ENCODE peak calls at places on chromosomes 7 and 10, in seven cellular contexts. W is HuH-7.5; T is HEK293T; U is germinal center; B is stimulated activated CD4-positive, alpha-beta T cell treated with anti-CD3 and anti-CD28 coated beads, TNF-alpha, amount 100 ng/mL, for 48 hours; M is GM10248; P is cardiac fibroblast. H is an unnamed sample.

GRCh38 chr7:144439717-144440116 is 36.2 kb upstream of the NOBOX start:
- DNase-seq in P (no peak), U (no peak), W (no peak), M (no peak), B (no peak), T (no peak), H (no peak)

GRCh38 chr7:23470290-23471089 is at the start of gene IGF2BP3:
- DNase-seq in B (peak), W (peak), U (peak), M (peak), P (peak), T (peak), H (peak)

GRCh38 chr10:120460191-120460590 is 3.2 kb downstream of the PLPP4 start:
- DNase-seq in P (no peak), B (no peak), U (no peak), T (no peak), W (no peak), M (no peak), H (no peak)

GRCh38 chr10:76052798-76053473 is 621.5 kb downstream of the LRMDA start:
- DNase-seq in T (peak), P (no peak), M (no peak), B (no peak), U (no peak), W (no peak), H (no peak)

GRCh38 chr10:64753516-64753915 is 1232.3 kb downstream of the REEP3 start:
- DNase-seq in P (no peak), B (no peak), T (no peak), M (no peak), W (no peak), U (no peak), H (no peak)

GRCh38 chr10:118495499-118495898 is 99.9 kb downstream of the PRLHR start:
- DNase-seq in T (no peak), U (no peak), P (no peak), W (no peak), B (no peak), M (no peak), H (no peak)

GRCh38 chr7:92695308-92696261 is 105.4 kb upstream of the FAM133B start:
- DNase-seq in P (peak), B (no peak), W (peak), T (peak), M (no peak), U (no peak), H (peak)

GRCh38 chr10:96359616-96360015 is 814 bp upstream of the OPALIN start:
- DNase-seq in B (no peak), P (no peak), W (no peak), M (no peak), U (no peak), T (no peak), H (no peak)

GRCh38 chr10:33238643-33239042 is 95.8 kb downstream of the NRP1 start:
- DNase-seq in B (no peak), U (no peak), P (peak), W (no peak), T (no peak), M (no peak), H (no peak)

GRCh38 chr10:50392426-50392825 is 141.1 kb upstream of the ASAH2 start:
- DNase-seq in T (no peak), P (no peak), U (no peak), B (no peak), M (no peak), W (no peak), H (no peak)

GRCh38 chr10:51653025-51653424 is 46.4 kb downstream of the CSTF2T start:
- DNase-seq in T (no peak), U (no peak), P (peak), W (no peak), B (no peak), M (no peak), H (no peak)

GRCh38 chr7:86647340-86648094 is 3.8 kb downstream of the GRM3 start:
- DNase-seq in M (no peak), P (no peak), T (no peak), W (no peak), U (no peak), B (no peak), H (peak)

GRCh38 chr10:24162236-24162635 is 46.7 kb upstream of the KIAA1217 start:
- DNase-seq in P (no peak), U (no peak), T (no peak), M (no peak), B (no peak), W (no peak), H (peak)

GRCh38 chr7:8044761-8045430 is 76.3 kb downstream of the GLCCI1 start:
- DNase-seq in P (no peak), U (no peak), T (no peak), B (no peak), M (no peak), W (no peak), H (peak)

GRCh38 chr7:142088022-142088714 is 23.4 kb upstream of the MGAM2 start:
- DNase-seq in T (no peak), M (no peak), W (no peak), B (no peak), U (no peak), P (no peak), H (no peak)

GRCh38 chr10:63665765-63666164 is 144.6 kb downstream of the REEP3 start:
- DNase-seq in P (no peak), U (no peak), W (no peak), M (no peak), T (no peak), B (no peak), H (no peak)

GRCh38 chr7:29809533-29810155 is 3.3 kb downstream of the WIPF3 start:
- DNase-seq in B (no peak), P (no peak), U (no peak), T (no peak), M (no peak), W (no peak), H (no peak)

GRCh38 chr7:119959811-119960210 is 313.2 kb upstream of the KCND2 start:
- DNase-seq in U (no peak), P (peak), W (no peak), M (no peak), B (no peak), T (no peak), H (no peak)

GRCh38 chr7:149824301-149824741 is 13.9 kb upstream of the ZNF862 start:
- DNase-seq in W (no peak), U (no peak), T (no peak), M (no peak), P (no peak), B (no peak), H (no peak)

GRCh38 chr10:125161570-125162139 is 1.3 kb upstream of the CTBP2 start:
- DNase-seq in M (peak), T (peak), P (peak), W (no peak), U (no peak), B (no peak), H (no peak)

GRCh38 chr7:131057015-131057518 is 270.6 kb upstream of the MKLN1 start:
- DNase-seq in M (peak), B (no peak), T (no peak), U (no peak), P (peak), W (no peak), H (no peak)

GRCh38 chr10:67518756-67519155 is 177.2 kb downstream of the CTNNA3 start:
- DNase-seq in P (no peak), T (no peak), M (no peak), U (no peak), B (no peak), W (no peak), H (no peak)

GRCh38 chr10:8050561-8051108 is 3.9 kb upstream of the GATA3 start:
- DNase-seq in U (no peak), T (peak), M (no peak), B (no peak), P (peak), W (peak), H (peak)

GRCh38 chr7:140009735-140010134 is 53.0 kb downstream of the PARP12 start:
- DNase-seq in M (no peak), W (no peak), P (no peak), B (no peak), T (no peak), U (no peak), H (no peak)

GRCh38 chr10:120711857-120712256 is 139.3 kb upstream of the WDR11 start:
- DNase-seq in W (no peak), P (no peak), B (no peak), M (no peak), U (no peak), T (no peak), H (no peak)

GRCh38 chr7:28793383-28793782 is 164.7 kb downstream of the TRIL start:
- DNase-seq in W (no peak), P (peak), M (no peak), T (no peak), U (no peak), B (no peak), H (no peak)

GRCh38 chr10:46239999-46240683 is 46.7 kb upstream of the ANTXRL start:
- DNase-seq in B (no peak), P (no peak), U (no peak), T (no peak), M (no peak), W (no peak), H (no peak)

GRCh38 chr10:560314-560992 is 129.0 kb downstream of the DIP2C start:
- DNase-seq in P (no peak), T (no peak), U (no peak), W (no peak), M (no peak), B (no peak), H (peak)

GRCh38 chr10:115525141-115525540 is 432.0 kb downstream of the ATRNL1 start:
- DNase-seq in T (no peak), M (no peak), B (no peak), P (no peak), U (no peak), W (no peak), H (no peak)

GRCh38 chr7:109336531-109336930 is 766.9 kb downstream of the DNAJB9 start:
- DNase-seq in B (no peak), P (no peak), M (no peak), T (no peak), W (no peak), U (no peak), H (no peak)

GRCh38 chr7:50539725-50540124 is 25.5 kb downstream of the DDC start:
- DNase-seq in M (no peak), U (no peak), T (no peak), B (no peak), W (no peak), P (no peak), H (no peak)

GRCh38 chr10:127228195-127228785 is 31.9 kb upstream of the INSYN2A start:
- DNase-seq in W (no peak), U (no peak), P (no peak), M (no peak), B (no peak), T (no peak), H (peak)

GRCh38 chr10:86048571-86048970 is 318.0 kb downstream of the GRID1 start:
- DNase-seq in M (no peak), P (no peak), U (no peak), B (no peak), W (no peak), T (no peak), H (no peak)

GRCh38 chr10:50554995-50555568 is 68.7 kb downstream of the SGMS1 start:
- DNase-seq in P (peak), U (no peak), T (no peak), W (no peak), M (no peak), B (no peak), H (peak)

GRCh38 chr10:103845983-103846382 is 9.4 kb downstream of the SH3PXD2A start:
- DNase-seq in P (no peak), T (no peak), B (no peak), U (peak), M (peak), W (no peak), H (no peak)